ENCODE peak calls at places on chromosomes 5 and 9, in nine cellular contexts. One of them, this sample, is unnamed.

GRCh38 chr9:34125681-34126206 is 754 bp downstream of the DCAF12 start:
- DNase-seq in spleen: peak; percentile 62
- DNase-seq in T-helper 1 cell: no peak
- DNase-seq in prostate gland: no peak
- DNase-seq in LoVo: peak; percentile 5
- DNase-seq in keratinocyte: no peak
- DNase-seq in NCI-H2081 treated with DMSO at 0.1 percent for 48 hours: no peak
- DNase-seq in tibial artery: no peak
- DNase-seq in K562: peak; percentile 41
- DNase-seq in this sample: peak; percentile 61

GRCh38 chr5:61293051-61293450 is 39.0 kb upstream of the ZSWIM6 start:
- DNase-seq in LoVo: no peak
- DNase-seq in T-helper 1 cell: no peak
- DNase-seq in tibial artery: no peak
- DNase-seq in prostate gland: no peak
- DNase-seq in K562: no peak
- DNase-seq in spleen: no peak
- DNase-seq in NCI-H2081 treated with DMSO at 0.1 percent for 48 hours: no peak
- DNase-seq in keratinocyte: no peak
- DNase-seq in this sample: no peak

GRCh38 chr5:133746834-133747233 is 134.5 kb upstream of the FSTL4 start:
- DNase-seq in spleen: no peak
- DNase-seq in tibial artery: no peak
- DNase-seq in K562: peak; percentile 55
- DNase-seq in NCI-H2081 treated with DMSO at 0.1 percent for 48 hours: no peak
- DNase-seq in T-helper 1 cell: peak; percentile 7
- DNase-seq in keratinocyte: no peak
- DNase-seq in prostate gland: no peak
- DNase-seq in LoVo: no peak
- DNase-seq in this sample: no peak

GRCh38 chr5:134133213-134133994 is 18.9 kb downstream of the TCF7 start:
- DNase-seq in LoVo: no peak
- DNase-seq in T-helper 1 cell: no peak
- DNase-seq in spleen: peak; percentile 76
- DNase-seq in NCI-H2081 treated with DMSO at 0.1 percent for 48 hours: no peak
- DNase-seq in K562: no peak
- DNase-seq in prostate gland: no peak
- DNase-seq in tibial artery: peak; percentile 62
- DNase-seq in keratinocyte: no peak
- DNase-seq in this sample: no peak

GRCh38 chr9:6924149-6924548 is 166.4 kb downstream of the KDM4C start:
- DNase-seq in K562: no peak
- DNase-seq in LoVo: no peak
- DNase-seq in prostate gland: no peak
- DNase-seq in T-helper 1 cell: no peak
- DNase-seq in spleen: no peak
- DNase-seq in tibial artery: no peak
- DNase-seq in NCI-H2081 treated with DMSO at 0.1 percent for 48 hours: no peak
- DNase-seq in keratinocyte: no peak
- DNase-seq in this sample: no peak

GRCh38 chr9:93633492-93634221 is 57.3 kb downstream of the PHF2 start:
- DNase-seq in tibial artery: peak; percentile 33
- DNase-seq in LoVo: no peak
- DNase-seq in spleen: peak; percentile 53
- DNase-seq in K562: no peak
- DNase-seq in keratinocyte: no peak
- DNase-seq in NCI-H2081 treated with DMSO at 0.1 percent for 48 hours: no peak
- DNase-seq in prostate gland: no peak
- DNase-seq in T-helper 1 cell: no peak
- DNase-seq in this sample: peak; percentile 7

GRCh38 chr5:121968910-121969607 is 7.3 kb downstream of the SRFBP1 start:
- DNase-seq in LoVo: peak; percentile 72
- DNase-seq in NCI-H2081 treated with DMSO at 0.1 percent for 48 hours: no peak
- DNase-seq in T-helper 1 cell: no peak
- DNase-seq in tibial artery: no peak
- DNase-seq in keratinocyte: peak; percentile 13
- DNase-seq in K562: no peak
- DNase-seq in spleen: no peak
- DNase-seq in prostate gland: no peak
- DNase-seq in this sample: peak; percentile 76

GRCh38 chr9:83935276-83935890 is 14.2 kb upstream of the KIF27 start:
- DNase-seq in LoVo: peak; percentile 23
- DNase-seq in tibial artery: no peak
- DNase-seq in NCI-H2081 treated with DMSO at 0.1 percent for 48 hours: no peak
- DNase-seq in K562: no peak
- DNase-seq in spleen: no peak
- DNase-seq in keratinocyte: no peak
- DNase-seq in prostate gland: peak; percentile 67
- DNase-seq in T-helper 1 cell: no peak
- DNase-seq in this sample: peak; percentile 68

GRCh38 chr9:83041771-83042170 is 21.2 kb downstream of the RASEF start:
- DNase-seq in tibial artery: no peak
- DNase-seq in prostate gland: no peak
- DNase-seq in K562: no peak
- DNase-seq in LoVo: no peak
- DNase-seq in NCI-H2081 treated with DMSO at 0.1 percent for 48 hours: no peak
- DNase-seq in keratinocyte: no peak
- DNase-seq in spleen: no peak
- DNase-seq in T-helper 1 cell: no peak
- DNase-seq in this sample: no peak

GRCh38 chr5:159310492-159310891 is 19.8 kb downstream of the IL12B start:
- DNase-seq in tibial artery: no peak
- DNase-seq in K562: no peak
- DNase-seq in LoVo: no peak
- DNase-seq in T-helper 1 cell: peak; percentile 28
- DNase-seq in NCI-H2081 treated with DMSO at 0.1 percent for 48 hours: no peak
- DNase-seq in prostate gland: peak; percentile 30
- DNase-seq in keratinocyte: no peak
- DNase-seq in spleen: peak; percentile 80
- DNase-seq in this sample: no peak

GRCh38 chr5:179264641-179265528 is 80.4 kb downstream of the ADAMTS2 start:
- DNase-seq in T-helper 1 cell: no peak
- DNase-seq in tibial artery: no peak
- DNase-seq in keratinocyte: no peak
- DNase-seq in K562: no peak
- DNase-seq in LoVo: no peak
- DNase-seq in prostate gland: no peak
- DNase-seq in NCI-H2081 treated with DMSO at 0.1 percent for 48 hours: no peak
- DNase-seq in spleen: peak; percentile 58
- DNase-seq in this sample: no peak

GRCh38 chr5:152730176-152730575 is 325.1 kb upstream of the NMUR2 start:
- DNase-seq in keratinocyte: no peak
- DNase-seq in NCI-H2081 treated with DMSO at 0.1 percent for 48 hours: no peak
- DNase-seq in prostate gland: no peak
- DNase-seq in K562: no peak
- DNase-seq in tibial artery: no peak
- DNase-seq in T-helper 1 cell: no peak
- DNase-seq in LoVo: no peak
- DNase-seq in spleen: no peak
- DNase-seq in this sample: no peak

GRCh38 chr9:11312976-11313375 is 700.2 kb upstream of the PTPRD start:
- DNase-seq in T-helper 1 cell: no peak
- DNase-seq in NCI-H2081 treated with DMSO at 0.1 percent for 48 hours: no peak
- DNase-seq in LoVo: no peak
- DNase-seq in tibial artery: peak; percentile 44
- DNase-seq in keratinocyte: no peak
- DNase-seq in prostate gland: no peak
- DNase-seq in spleen: no peak
- DNase-seq in K562: no peak
- DNase-seq in this sample: no peak

GRCh38 chr9:111922324-111923013 is 25.9 kb downstream of the UGCG start:
- DNase-seq in spleen: no peak
- DNase-seq in NCI-H2081 treated with DMSO at 0.1 percent for 48 hours: no peak
- DNase-seq in K562: no peak
- DNase-seq in tibial artery: no peak
- DNase-seq in LoVo: no peak
- DNase-seq in prostate gland: no peak
- DNase-seq in T-helper 1 cell: no peak
- DNase-seq in keratinocyte: no peak
- DNase-seq in this sample: no peak

GRCh38 chr5:134530375-134531077 is 5.1 kb downstream of the JADE2 start:
- DNase-seq in NCI-H2081 treated with DMSO at 0.1 percent for 48 hours: no peak
- DNase-seq in LoVo: no peak
- DNase-seq in K562: no peak
- DNase-seq in prostate gland: no peak
- DNase-seq in tibial artery: peak; percentile 89
- DNase-seq in T-helper 1 cell: no peak
- DNase-seq in spleen: no peak
- DNase-seq in keratinocyte: no peak
- DNase-seq in this sample: no peak

This sample was measured in AG20443.